ENCODE peak calls at places on chromosomes 12 and 14, in four cellular contexts. One of them, this sample, is unnamed.
A peak's percentile ranks its signal among the peaks of the same experiment; 100 is the strongest.

GRCh38 chr12:124884587-124885438 is 21.1 kb upstream of the SCARB1 start:
- DNase-seq in AG04449: no peak
- DNase-seq in tibial artery: no peak
- DNase-seq in foreskin fibroblast: no peak
- DNase-seq in this sample: no peak

GRCh38 chr14:106436310-106436905 is 910.0 kb downstream of the TMEM121 start:
- DNase-seq in AG04449: no peak
- DNase-seq in tibial artery: no peak
- DNase-seq in foreskin fibroblast: no peak
- DNase-seq in this sample: no peak

GRCh38 chr12:3202734-3203446 is 125.7 kb downstream of the TSPAN9 start:
- DNase-seq in AG04449: no peak
- DNase-seq in tibial artery: no peak
- DNase-seq in foreskin fibroblast: no peak
- DNase-seq in this sample: no peak

GRCh38 chr12:118446247-118446646 is 69.9 kb downstream of the SUDS3 start:
- DNase-seq in AG04449: no peak
- DNase-seq in tibial artery: no peak
- DNase-seq in foreskin fibroblast: no peak
- DNase-seq in this sample: no peak

GRCh38 chr12:14836336-14837210 is 6.8 kb downstream of the ART4 start:
- DNase-seq in AG04449: peak; percentile 67
- DNase-seq in tibial artery: no peak
- DNase-seq in foreskin fibroblast: peak; percentile 79
- DNase-seq in this sample: no peak

GRCh38 chr14:68349900-68350323 is 443.0 kb downstream of the ZFP36L1 start:
- DNase-seq in AG04449: peak; percentile 74
- DNase-seq in tibial artery: no peak
- DNase-seq in foreskin fibroblast: peak; percentile 57
- DNase-seq in this sample: no peak

GRCh38 chr14:68970736-68971135 is 8.4 kb downstream of the ACTN1 start:
- DNase-seq in AG04449: no peak
- DNase-seq in tibial artery: no peak
- DNase-seq in foreskin fibroblast: no peak
- DNase-seq in this sample: no peak

GRCh38 chr12:55673638-55674037 is 34.1 kb downstream of the ITGA7 start:
- DNase-seq in AG04449: no peak
- DNase-seq in tibial artery: no peak
- DNase-seq in foreskin fibroblast: no peak
- DNase-seq in this sample: no peak

GRCh38 chr14:80117876-80118275 is 93.4 kb downstream of the DIO2 start:
- DNase-seq in AG04449: no peak
- DNase-seq in tibial artery: no peak
- DNase-seq in foreskin fibroblast: no peak
- DNase-seq in this sample: no peak

GRCh38 chr12:15532364-15532977 is 210.2 kb downstream of the PTPRO start:
- DNase-seq in AG04449: no peak
- DNase-seq in tibial artery: no peak
- DNase-seq in foreskin fibroblast: peak; percentile 70
- DNase-seq in this sample: no peak

GRCh38 chr12:11827096-11827841 is 177.8 kb downstream of the ETV6 start:
- DNase-seq in AG04449: no peak
- DNase-seq in tibial artery: no peak
- DNase-seq in foreskin fibroblast: peak; percentile 33
- DNase-seq in this sample: no peak

GRCh38 chr12:75455839-75456238 is 24.7 kb upstream of the GLIPR1 start:
- DNase-seq in AG04449: no peak
- DNase-seq in tibial artery: no peak
- DNase-seq in foreskin fibroblast: no peak
- DNase-seq in this sample: no peak

GRCh38 chr14:65751510-65751909 is 339.0 kb downstream of the FUT8 start:
- DNase-seq in AG04449: no peak
- DNase-seq in tibial artery: no peak
- DNase-seq in foreskin fibroblast: no peak
- DNase-seq in this sample: no peak

GRCh38 chr14:38143651-38144505 is 63.8 kb upstream of the SSTR1 start:
- DNase-seq in AG04449: peak; percentile 46
- DNase-seq in tibial artery: no peak
- DNase-seq in foreskin fibroblast: peak; percentile 70
- DNase-seq in this sample: peak; percentile 18

GRCh38 chr14:99038401-99038800 is 233.6 kb downstream of the BCL11B start:
- DNase-seq in AG04449: peak; percentile 19
- DNase-seq in tibial artery: no peak
- DNase-seq in foreskin fibroblast: no peak
- DNase-seq in this sample: no peak

GRCh38 chr12:130870442-130871285 is 1.2 kb upstream of the RAN start:
- DNase-seq in AG04449: peak; percentile 58
- DNase-seq in tibial artery: peak; percentile 88
- DNase-seq in foreskin fibroblast: peak; percentile 89
- DNase-seq in this sample: peak; percentile 84

GRCh38 chr14:56554301-56554700 is 25.3 kb upstream of the TMEM260 start:
- DNase-seq in AG04449: no peak
- DNase-seq in tibial artery: no peak
- DNase-seq in foreskin fibroblast: no peak
- DNase-seq in this sample: no peak

GRCh38 chr14:73237786-73238261 is 518 bp downstream of the PAPLN start:
- DNase-seq in AG04449: no peak
- DNase-seq in tibial artery: no peak
- DNase-seq in foreskin fibroblast: no peak
- DNase-seq in this sample: no peak

GRCh38 chr12:78229491-78230209 is 399.0 kb downstream of the NAV3 start:
- DNase-seq in AG04449: no peak
- DNase-seq in tibial artery: no peak
- DNase-seq in foreskin fibroblast: peak; percentile 29
- DNase-seq in this sample: no peak

GRCh38 chr12:225012-225411 is 11.1 kb upstream of the SLC6A12 start:
- DNase-seq in AG04449: no peak
- DNase-seq in tibial artery: peak; percentile 39
- DNase-seq in foreskin fibroblast: no peak
- DNase-seq in this sample: no peak

GRCh38 chr14:102840801-102841528 is 63.7 kb downstream of the TRAF3 start:
- DNase-seq in AG04449: no peak
- DNase-seq in tibial artery: no peak
- DNase-seq in foreskin fibroblast: no peak
- DNase-seq in this sample: no peak

GRCh38 chr14:73913256-73913655 is 26.6 kb downstream of the ZNF410 start:
- DNase-seq in AG04449: peak; percentile 31
- DNase-seq in tibial artery: no peak
- DNase-seq in foreskin fibroblast: no peak
- DNase-seq in this sample: no peak

GRCh38 chr12:15854916-15855315 is 27.3 kb upstream of the STRAP start:
- DNase-seq in AG04449: no peak
- DNase-seq in tibial artery: no peak
- DNase-seq in foreskin fibroblast: no peak
- DNase-seq in this sample: no peak

GRCh38 chr14:95784137-95784536 is 70.2 kb upstream of the TCL1A start:
- DNase-seq in AG04449: no peak
- DNase-seq in tibial artery: no peak
- DNase-seq in foreskin fibroblast: peak; percentile 5
- DNase-seq in this sample: no peak

GRCh38 chr14:102442241-102443211 is 67.0 kb downstream of the ANKRD9 start:
- DNase-seq in AG04449: no peak
- DNase-seq in tibial artery: no peak
- DNase-seq in foreskin fibroblast: peak; percentile 15
- DNase-seq in this sample: no peak

GRCh38 chr12:56127888-56128668 is at the start of gene ESYT1:
- DNase-seq in AG04449: peak; percentile 98
- DNase-seq in tibial artery: peak; percentile 100
- DNase-seq in foreskin fibroblast: peak; percentile 100
- DNase-seq in this sample: peak; percentile 99

GRCh38 chr12:2354151-2354991 is 301.6 kb downstream of the CACNA1C start:
- DNase-seq in AG04449: no peak
- DNase-seq in tibial artery: no peak
- DNase-seq in foreskin fibroblast: no peak
- DNase-seq in this sample: no peak

GRCh38 chr14:104746951-104747481 is 5.9 kb upstream of the SIVA1 start:
- DNase-seq in AG04449: no peak
- DNase-seq in tibial artery: peak; percentile 94
- DNase-seq in foreskin fibroblast: peak; percentile 79
- DNase-seq in this sample: no peak

GRCh38 chr12:49348781-49349180 is 2.1 kb downstream of the DNAJC22 start:
- DNase-seq in AG04449: no peak
- DNase-seq in tibial artery: peak; percentile 39
- DNase-seq in foreskin fibroblast: no peak
- DNase-seq in this sample: no peak

GRCh38 chr12:6529291-6529737 is 5.0 kb upstream of the GAPDH start:
- DNase-seq in AG04449: no peak
- DNase-seq in tibial artery: no peak
- DNase-seq in foreskin fibroblast: no peak
- DNase-seq in this sample: no peak

GRCh38 chr12:1885605-1886245 is 32.7 kb downstream of the CACNA2D4 start:
- DNase-seq in AG04449: no peak
- DNase-seq in tibial artery: no peak
- DNase-seq in foreskin fibroblast: no peak
- DNase-seq in this sample: no peak

GRCh38 chr12:48780381-48781025 is 8.4 kb downstream of the ADCY6 start:
- DNase-seq in AG04449: no peak
- DNase-seq in tibial artery: no peak
- DNase-seq in foreskin fibroblast: no peak
- DNase-seq in this sample: no peak

GRCh38 chr12:2607881-2608607 is 186.7 kb upstream of the FKBP4 start:
- DNase-seq in AG04449: no peak
- DNase-seq in tibial artery: no peak
- DNase-seq in foreskin fibroblast: no peak
- DNase-seq in this sample: no peak

GRCh38 chr12:93137656-93138612 is 208.8 kb upstream of the EEA1 start:
- DNase-seq in AG04449: no peak
- DNase-seq in tibial artery: no peak
- DNase-seq in foreskin fibroblast: peak; percentile 88
- DNase-seq in this sample: peak; percentile 70

DNA sequence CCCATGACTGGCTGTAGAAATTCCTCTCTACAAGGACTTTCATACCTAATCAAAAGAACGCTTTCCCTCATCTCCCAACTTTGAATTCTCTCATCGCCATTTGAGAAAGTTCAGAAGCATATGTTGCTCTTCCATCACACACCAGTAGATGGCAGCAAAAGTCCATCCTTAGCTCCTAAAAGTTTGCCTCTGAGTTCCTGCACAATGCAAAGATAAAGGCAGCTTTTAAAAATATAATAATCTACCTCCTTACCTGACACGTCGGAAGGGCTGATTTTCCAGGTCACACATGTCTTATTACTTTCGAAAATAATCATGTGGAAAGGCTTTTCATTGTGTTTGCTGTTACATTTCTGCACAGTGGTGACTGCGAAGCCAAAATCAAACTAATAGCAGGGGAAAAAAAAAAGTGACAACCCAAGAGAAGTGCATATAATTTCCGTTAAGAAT is 456.7 kb upstream of the SEL1L start:
- DNase-seq in AG04449: no peak
- DNase-seq in tibial artery: no peak
- DNase-seq in foreskin fibroblast: peak; percentile 21
- DNase-seq in this sample: peak; percentile 12
- TF ChIP-seq CTCF in AG04449: peak; percentile 60
- TF ChIP-seq CTCF in tibial artery: peak; percentile 91
- TF ChIP-seq CTCF in foreskin fibroblast: peak; percentile 85
- TF ChIP-seq CTCF in this sample: peak; percentile 80

GRCh38 chr12:111025301-111025700 is 104.9 kb upstream of the MYL2 start:
- DNase-seq in AG04449: no peak
- DNase-seq in tibial artery: no peak
- DNase-seq in foreskin fibroblast: no peak
- DNase-seq in this sample: no peak
- TF ChIP-seq CTCF in AG04449: no peak
- TF ChIP-seq CTCF in tibial artery: no peak
- TF ChIP-seq CTCF in foreskin fibroblast: no peak
- TF ChIP-seq CTCF in this sample: no peak

GRCh38 chr14:61923348-61923747 is 161.1 kb downstream of the SNAPC1 start:
- DNase-seq in AG04449: no peak
- DNase-seq in tibial artery: no peak
- DNase-seq in foreskin fibroblast: no peak
- DNase-seq in this sample: no peak
- TF ChIP-seq CTCF in AG04449: peak; percentile 39
- TF ChIP-seq CTCF in tibial artery: no peak
- TF ChIP-seq CTCF in foreskin fibroblast: peak; percentile 64
- TF ChIP-seq CTCF in this sample: peak; percentile 44

GRCh38 chr14:59900536-59900935 is 19.4 kb upstream of the LRRC9 start:
- DNase-seq in AG04449: no peak
- DNase-seq in tibial artery: no peak
- DNase-seq in foreskin fibroblast: no peak
- DNase-seq in this sample: no peak

GRCh38 chr14:59895721-59896120 is 24.2 kb upstream of the LRRC9 start:
- DNase-seq in AG04449: no peak
- DNase-seq in tibial artery: no peak
- DNase-seq in foreskin fibroblast: no peak
- DNase-seq in this sample: no peak

GRCh38 chr14:59897757-59898383 is 22.1 kb upstream of the LRRC9 start:
- DNase-seq in AG04449: no peak
- DNase-seq in tibial artery: no peak
- DNase-seq in foreskin fibroblast: no peak
- DNase-seq in this sample: no peak
- TF ChIP-seq CTCF in AG04449: no peak
- TF ChIP-seq CTCF in tibial artery: peak; percentile 77
- TF ChIP-seq CTCF in foreskin fibroblast: no peak
- TF ChIP-seq CTCF in this sample: no peak

GRCh38 chr14:51443195-51444018 is 203.4 kb downstream of the TMX1 start:
- DNase-seq in AG04449: no peak
- DNase-seq in tibial artery: no peak
- DNase-seq in foreskin fibroblast: peak; percentile 68
- DNase-seq in this sample: no peak

GRCh38 chr14:51441001-51441400 is 201.0 kb downstream of the TMX1 start:
- DNase-seq in AG04449: no peak
- DNase-seq in tibial artery: no peak
- DNase-seq in foreskin fibroblast: peak; percentile 43
- DNase-seq in this sample: no peak

GRCh38 chr14:51442513-51443175 is 202.6 kb downstream of the TMX1 start:
- DNase-seq in AG04449: peak; percentile 94
- DNase-seq in tibial artery: no peak
- DNase-seq in foreskin fibroblast: peak; percentile 95
- DNase-seq in this sample: peak; percentile 83

GRCh38 chr14:51436630-51437029 is 196.6 kb downstream of the TMX1 start:
- DNase-seq in AG04449: no peak
- DNase-seq in tibial artery: no peak
- DNase-seq in foreskin fibroblast: no peak
- DNase-seq in this sample: no peak

GRCh38 chr14:51439896-51440295 is 199.8 kb downstream of the TMX1 start:
- DNase-seq in AG04449: no peak
- DNase-seq in tibial artery: no peak
- DNase-seq in foreskin fibroblast: no peak
- DNase-seq in this sample: no peak
- TF ChIP-seq CTCF in AG04449: no peak
- TF ChIP-seq CTCF in tibial artery: no peak
- TF ChIP-seq CTCF in foreskin fibroblast: no peak
- TF ChIP-seq CTCF in this sample: no peak

GRCh38 chr12:116141110-116141832 is 136.2 kb downstream of the MED13L start:
- DNase-seq in AG04449: no peak
- DNase-seq in tibial artery: no peak
- DNase-seq in foreskin fibroblast: no peak
- DNase-seq in this sample: no peak
- TF ChIP-seq CTCF in AG04449: no peak
- TF ChIP-seq CTCF in tibial artery: peak; percentile 19
- TF ChIP-seq CTCF in foreskin fibroblast: no peak
- TF ChIP-seq CTCF in this sample: no peak

GRCh38 chr12:82383930-82384513 is 25.7 kb downstream of the METTL25 start:
- DNase-seq in AG04449: no peak
- DNase-seq in tibial artery: no peak
- DNase-seq in foreskin fibroblast: peak; percentile 10
- DNase-seq in this sample: no peak
- TF ChIP-seq CTCF in AG04449: no peak
- TF ChIP-seq CTCF in tibial artery: peak; percentile 12
- TF ChIP-seq CTCF in foreskin fibroblast: peak; percentile 54
- TF ChIP-seq CTCF in this sample: peak; percentile 51